ENCODE peak calls at places on chromosomes 4 and X, in nine cellular contexts. U, P, F, L, K, O, C, X and W are unnamed samples.

GRCh38 chrX:80216086-80216485 is 201.5 kb downstream of the TBX22 start:
- DNase-seq in L (peak; percentile 1), P (no peak), F (no peak), X (no peak), K (no peak), U (no peak), C (no peak), O (no peak), W (no peak)

GRCh38 chr4:165766018-165766417 is 107.0 kb upstream of the TLL1 start:
- DNase-seq in C (no peak), F (no peak), L (no peak), K (no peak), P (no peak), X (no peak), U (no peak), O (no peak), W (no peak)

GRCh38 chr4:101244349-101244748 is 103.0 kb downstream of the PPP3CA start:
- DNase-seq in O (no peak), F (no peak), X (no peak), P (no peak), U (no peak), K (no peak), L (no peak), C (no peak), W (no peak)

GRCh38 chr4:113750734-113751133 is 10.8 kb downstream of the CAMK2D start:
- DNase-seq in P (no peak), C (no peak), F (no peak), O (no peak), L (no peak), X (no peak), U (no peak), K (no peak), W (no peak)

GRCh38 chr4:88511236-88511635 is 12.3 kb downstream of the PYURF start:
- DNase-seq in O (no peak), P (no peak), C (no peak), K (no peak), F (no peak), L (no peak), U (no peak), X (no peak), W (no peak)

GRCh38 chr4:74950200-74950599 is 17.3 kb downstream of the PARM1 start:
- DNase-seq in U (no peak), L (no peak), C (no peak), O (no peak), K (no peak), P (no peak), F (no peak), X (no peak), W (no peak)

GRCh38 chrX:46796574-46797191 is 37.8 kb upstream of the SLC9A7 start:
- DNase-seq in L (peak; percentile 74), X (peak; percentile 85), F (peak; percentile 68), C (peak; percentile 66), P (peak; percentile 4), O (peak; percentile 82), U (peak; percentile 78), K (peak; percentile 60), W (peak; percentile 12)

GRCh38 chrX:84729408-84729807 is 227.2 kb upstream of the HDX start:
- DNase-seq in O (no peak), K (no peak), F (no peak), C (no peak), L (no peak), X (no peak), P (no peak), U (no peak), W (no peak)

GRCh38 chr4:15673337-15673736 is 8.3 kb upstream of the FAM200B start:
- DNase-seq in X (no peak), K (no peak), F (no peak), C (no peak), O (no peak), U (no peak), L (no peak), P (no peak), W (no peak)

GRCh38 chr4:169080970-169081369 is 70.9 kb upstream of the CBR4 start:
- DNase-seq in O (peak; percentile 42), F (no peak), L (no peak), K (no peak), X (peak; percentile 36), C (peak; percentile 28), U (no peak), P (no peak), W (no peak)

DNA sequence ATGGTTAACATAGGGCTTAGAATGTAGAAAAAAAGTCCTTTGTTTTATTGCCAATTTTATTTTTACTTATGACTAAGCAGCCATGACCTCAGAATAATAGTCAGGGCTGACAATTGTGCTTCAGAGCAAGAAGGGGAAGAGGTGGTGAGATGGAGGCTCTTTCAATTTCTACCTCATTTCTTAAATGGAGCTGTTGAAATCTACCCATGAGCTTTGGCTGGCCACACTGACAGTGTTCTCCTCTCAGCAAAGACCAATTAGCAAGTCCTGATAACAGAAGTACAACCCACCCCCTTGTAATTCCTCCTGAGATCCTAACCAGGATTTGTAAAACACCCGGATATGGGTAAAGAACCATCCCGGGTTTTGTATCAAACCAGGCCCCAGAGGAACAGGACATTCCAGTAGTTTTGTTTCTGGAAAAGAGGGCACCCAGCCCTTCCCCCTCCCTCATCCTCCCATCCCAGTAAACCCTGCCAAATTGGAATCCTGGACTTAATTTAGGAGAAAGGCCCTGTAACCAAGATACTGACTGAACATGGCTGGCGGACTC is at the start of gene HEPH:
- DNase-seq in U (no peak), O (peak; percentile 19), L (peak; percentile 2), K (peak; percentile 58), X (no peak), F (no peak), P (no peak), C (peak; percentile 27), W (no peak)
- TF ChIP-seq POLR2A in U (no peak), O (no peak), L (no peak), K (peak; percentile 72), X (no peak), F (no peak), P (no peak), C (no peak), W (no peak)

DNA sequence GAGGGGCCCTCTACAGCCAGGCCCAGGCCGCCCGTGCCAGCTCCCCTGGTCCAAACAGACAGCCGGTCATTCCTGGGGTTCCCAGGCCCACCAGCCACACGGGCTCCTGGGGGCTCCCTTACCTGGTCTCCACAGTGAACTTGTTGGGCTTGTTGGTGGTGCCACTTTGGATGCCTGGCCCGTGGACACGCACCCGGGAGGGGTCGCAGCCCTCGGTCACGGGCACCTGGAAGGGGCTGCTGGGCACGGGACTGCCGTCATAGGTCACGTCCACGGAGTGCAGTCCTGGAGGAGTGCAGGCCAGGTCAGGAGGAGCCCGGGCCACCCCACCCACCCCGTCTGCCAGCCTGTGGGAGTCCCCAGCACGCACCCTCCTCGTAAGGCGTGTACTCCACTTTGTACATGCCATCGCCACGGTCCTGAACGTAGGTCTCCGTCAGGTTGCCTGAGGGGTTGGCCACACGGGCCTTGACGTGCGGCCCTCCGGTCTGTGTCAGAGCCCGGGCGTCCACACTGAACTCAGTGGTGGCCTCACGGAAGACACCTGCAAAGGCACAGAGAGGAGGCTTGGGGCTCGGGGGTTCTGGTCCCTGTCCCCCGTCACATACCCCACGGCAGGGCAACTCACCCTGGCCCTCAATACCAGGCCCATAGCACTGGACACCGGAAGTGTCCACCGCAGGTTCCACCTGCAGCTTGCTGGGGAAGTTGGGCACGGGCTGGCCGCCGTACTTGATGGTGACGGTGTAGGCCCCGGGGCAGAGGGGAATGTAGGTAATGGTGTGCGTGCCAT is 14.9 kb downstream of the FLNA start:
- DNase-seq in U (no peak), P (no peak), O (no peak), C (no peak), X (no peak), F (no peak), L (no peak), K (no peak), W (no peak)
- TF ChIP-seq POLR2A in U (no peak), P (no peak), O (no peak), C (no peak), X (no peak), F (no peak), L (no peak), K (no peak), W (no peak)

DNA sequence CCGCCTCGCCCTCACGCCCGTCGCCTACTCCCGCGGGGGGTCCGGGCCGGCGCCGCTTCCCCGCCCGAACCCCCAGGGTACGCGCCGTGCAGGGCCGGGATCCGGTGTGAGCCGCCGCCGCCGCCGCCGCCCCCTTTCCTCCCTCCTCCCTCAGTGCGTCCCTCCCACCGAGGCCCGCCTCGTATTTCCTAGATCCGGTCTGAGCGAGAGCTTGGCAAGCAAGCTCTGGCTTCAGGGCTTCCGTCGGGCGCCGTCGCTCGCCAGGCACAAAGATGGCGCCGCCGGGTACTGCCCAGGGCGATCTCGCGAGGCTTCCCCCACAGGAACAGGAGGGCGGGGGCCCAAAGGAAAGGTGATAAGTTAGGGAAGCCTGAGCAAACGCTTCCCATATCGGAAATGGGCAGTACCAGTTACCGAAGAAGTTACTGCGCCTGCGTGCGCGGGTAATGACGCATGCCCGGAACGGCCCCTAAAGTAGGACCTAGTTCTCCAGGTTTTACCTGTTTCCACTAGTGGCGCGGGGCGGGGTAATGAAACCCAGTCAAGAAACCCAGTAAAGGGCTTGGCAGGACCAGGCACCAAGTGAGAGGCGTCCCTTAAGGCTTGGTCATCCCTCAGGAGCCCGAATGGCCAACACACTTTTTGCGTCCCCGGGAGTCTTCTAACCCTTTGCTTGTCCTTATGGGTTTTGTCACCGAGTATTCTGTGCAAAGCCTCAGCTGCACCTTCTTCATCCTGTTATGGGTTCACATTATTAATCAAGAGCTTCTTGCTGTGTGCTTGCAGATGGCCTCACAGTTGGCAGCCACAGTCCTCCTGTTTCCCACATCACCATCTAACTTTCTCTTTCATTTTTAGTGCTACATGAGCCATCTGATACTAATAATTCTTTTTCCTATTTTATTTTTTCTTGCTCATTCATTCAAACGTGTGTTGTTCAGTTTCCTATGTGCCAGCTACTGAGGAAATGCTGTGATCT is at the start of gene TAB3:
- DNase-seq in O (peak; percentile 96), C (peak; percentile 94), X (peak; percentile 96), F (peak; percentile 94), L (peak; percentile 96), U (peak; percentile 96), P (peak; percentile 70), K (peak; percentile 91), W (peak; percentile 38)
- TF ChIP-seq POLR2A in O (peak; percentile 63), C (peak; percentile 72), X (peak; percentile 70), F (no peak), L (peak; percentile 43), U (no peak), P (peak; percentile 48), K (peak; percentile 51), W (peak; percentile 28)

DNA sequence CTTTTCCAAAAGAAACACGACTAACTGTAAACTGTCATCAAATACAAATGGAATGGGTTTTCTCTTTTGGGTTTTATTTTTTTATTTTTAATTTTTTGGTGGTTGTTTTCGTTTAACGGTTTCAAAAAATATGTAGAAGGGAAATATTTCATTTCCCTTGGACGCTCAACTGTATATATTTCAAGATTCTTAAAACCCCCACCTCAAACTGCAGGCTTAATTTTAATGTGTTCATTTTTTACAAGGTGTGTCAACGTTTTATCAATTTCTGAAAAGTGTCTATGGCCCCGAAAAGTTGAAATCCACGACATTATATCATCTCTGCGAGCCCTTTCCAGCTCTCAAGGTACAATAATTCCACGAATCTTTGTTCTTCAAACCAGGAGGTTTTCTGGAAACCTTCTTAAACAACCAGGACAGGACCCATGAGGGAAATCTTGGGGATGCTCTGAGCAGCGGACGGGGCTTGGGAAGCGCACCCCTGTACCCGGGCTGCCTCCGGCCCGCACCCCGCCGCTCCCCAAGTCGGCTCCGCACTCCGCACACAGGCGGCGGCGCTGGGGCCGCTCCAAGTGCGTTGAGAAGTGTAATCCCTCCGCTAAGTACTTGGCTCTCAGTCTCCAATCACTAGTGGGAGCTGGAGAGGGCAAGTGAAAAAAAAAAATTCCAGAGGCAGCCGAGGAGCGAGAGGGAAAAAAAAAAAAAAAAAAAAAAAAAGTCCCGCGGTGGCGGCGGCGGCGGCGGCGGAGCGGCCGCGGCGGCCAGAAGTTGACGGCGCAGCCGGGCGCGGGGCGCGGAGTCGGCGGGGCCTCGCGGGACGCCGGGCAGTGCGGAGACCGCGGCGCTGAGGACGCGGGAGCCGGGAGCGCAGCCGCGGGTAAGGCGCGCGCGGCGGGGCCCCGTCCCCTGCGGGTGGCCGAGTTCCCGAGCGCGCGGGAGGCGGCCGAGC is at the start of gene BMPR1B:
- DNase-seq in U (peak; percentile 61), X (peak; percentile 34), F (no peak), L (no peak), O (no peak), K (no peak), C (peak; percentile 25), P (no peak), W (no peak)
- TF ChIP-seq POLR2A in U (no peak), X (peak; percentile 37), F (no peak), L (no peak), O (no peak), K (no peak), C (no peak), P (no peak), W (no peak)